ENCODE peak calls at places on chromosomes 2 and 18, in six cellular contexts. C is fibroblast of the aortic adventitia, S is PC-3, A is left lung, D is neural progenitor cell, B is transverse colon. L is an unnamed sample.

GRCh38 chr2:135773319-135773718 is 31.7 kb downstream of the UBXN4 start:
- DNase-seq in C (no peak), S (no peak), A (no peak), D (no peak), B (no peak), L (no peak)

GRCh38 chr2:46014911-46015654 is 282.1 kb upstream of the EPAS1 start:
- DNase-seq in C (peak; percentile 67), S (no peak), A (no peak), D (peak; percentile 56), B (no peak), L (no peak)

GRCh38 chr2:6308986-6309385 is 556.7 kb downstream of the CMPK2 start:
- DNase-seq in C (no peak), S (no peak), A (no peak), D (no peak), B (no peak), L (no peak)

GRCh38 chr2:188835821-188836220 is 138.4 kb upstream of the COL3A1 start:
- DNase-seq in C (no peak), S (no peak), A (peak; percentile 23), D (no peak), B (no peak), L (no peak)

GRCh38 chr2:128284037-128284441 is 34.6 kb downstream of the HS6ST1 start:
- DNase-seq in C (no peak), S (no peak), A (peak; percentile 60), D (no peak), B (no peak), L (no peak)

GRCh38 chr18:6891788-6892187 is 162.3 kb downstream of the ARHGAP28 start:
- DNase-seq in C (no peak), S (peak; percentile 69), A (no peak), D (no peak), B (no peak), L (no peak)

GRCh38 chr18:25180974-25181373 is 171.0 kb downstream of the ZNF521 start:
- DNase-seq in C (no peak), S (no peak), A (no peak), D (no peak), B (no peak), L (no peak)

GRCh38 chr2:128467321-128467901 is 148.7 kb upstream of the HS6ST1 start:
- DNase-seq in C (no peak), S (no peak), A (no peak), D (peak; percentile 0), B (no peak), L (no peak)

GRCh38 chr2:20590704-20591515 is 60.0 kb downstream of the HS1BP3 start:
- DNase-seq in C (no peak), S (no peak), A (peak; percentile 50), D (no peak), B (peak; percentile 6), L (no peak)

GRCh38 chr2:205130111-205130829 is 552.0 kb upstream of the NRP2 start:
- DNase-seq in C (no peak), S (no peak), A (no peak), D (no peak), B (no peak), L (no peak)

GRCh38 chr2:1849450-1849849 is 105.1 kb upstream of the PXDN start:
- DNase-seq in C (no peak), S (no peak), A (no peak), D (no peak), B (no peak), L (no peak)

GRCh38 chr2:203534486-203535077 is 519 bp downstream of the RAPH1 start:
- DNase-seq in C (no peak), S (peak; percentile 12), A (no peak), D (no peak), B (peak; percentile 47), L (no peak)

GRCh38 chr18:61980355-61980754 is 87.5 kb upstream of the RNF152 start:
- DNase-seq in C (peak; percentile 31), S (no peak), A (no peak), D (no peak), B (no peak), L (no peak)

GRCh38 chr18:10526211-10526949 is 553 bp downstream of the NAPG start:
- DNase-seq in C (no peak), S (peak; percentile 48), A (peak; percentile 92), D (peak; percentile 77), B (peak; percentile 58), L (no peak)

GRCh38 chr2:8447610-8448221 is 234.1 kb upstream of the ID2 start:
- DNase-seq in C (peak; percentile 16), S (peak; percentile 94), A (no peak), D (no peak), B (no peak), L (no peak)

GRCh38 chr2:144776766-144777165 is 256.8 kb upstream of the ZEB2 start:
- DNase-seq in C (peak; percentile 4), S (no peak), A (no peak), D (no peak), B (no peak), L (no peak)

GRCh38 chr2:120949027-120949956 is 213.6 kb downstream of the GLI2 start:
- DNase-seq in C (no peak), S (peak; percentile 29), A (no peak), D (no peak), B (no peak), L (no peak)

GRCh38 chr2:73295751-73296400 is 2.5 kb upstream of the EGR4 start:
- DNase-seq in C (no peak), S (peak; percentile 60), A (no peak), D (no peak), B (no peak), L (no peak)

GRCh38 chr2:105379741-105380186 is 19.1 kb downstream of the FHL2 start:
- DNase-seq in C (no peak), S (peak; percentile 60), A (no peak), D (no peak), B (no peak), L (no peak)

GRCh38 chr2:43266692-43267091 is 40.3 kb upstream of the ZFP36L2 start:
- DNase-seq in C (no peak), S (no peak), A (peak; percentile 84), D (no peak), B (peak; percentile 43), L (no peak)

GRCh38 chr2:113208995-113209868 is 35.5 kb downstream of the PSD4 start:
- DNase-seq in C (peak; percentile 22), S (no peak), A (no peak), D (no peak), B (no peak), L (no peak)

GRCh38 chr18:1668284-1668683 is 763.6 kb downstream of the ADCYAP1 start:
- DNase-seq in C (no peak), S (no peak), A (no peak), D (no peak), B (no peak), L (no peak)

DNA sequence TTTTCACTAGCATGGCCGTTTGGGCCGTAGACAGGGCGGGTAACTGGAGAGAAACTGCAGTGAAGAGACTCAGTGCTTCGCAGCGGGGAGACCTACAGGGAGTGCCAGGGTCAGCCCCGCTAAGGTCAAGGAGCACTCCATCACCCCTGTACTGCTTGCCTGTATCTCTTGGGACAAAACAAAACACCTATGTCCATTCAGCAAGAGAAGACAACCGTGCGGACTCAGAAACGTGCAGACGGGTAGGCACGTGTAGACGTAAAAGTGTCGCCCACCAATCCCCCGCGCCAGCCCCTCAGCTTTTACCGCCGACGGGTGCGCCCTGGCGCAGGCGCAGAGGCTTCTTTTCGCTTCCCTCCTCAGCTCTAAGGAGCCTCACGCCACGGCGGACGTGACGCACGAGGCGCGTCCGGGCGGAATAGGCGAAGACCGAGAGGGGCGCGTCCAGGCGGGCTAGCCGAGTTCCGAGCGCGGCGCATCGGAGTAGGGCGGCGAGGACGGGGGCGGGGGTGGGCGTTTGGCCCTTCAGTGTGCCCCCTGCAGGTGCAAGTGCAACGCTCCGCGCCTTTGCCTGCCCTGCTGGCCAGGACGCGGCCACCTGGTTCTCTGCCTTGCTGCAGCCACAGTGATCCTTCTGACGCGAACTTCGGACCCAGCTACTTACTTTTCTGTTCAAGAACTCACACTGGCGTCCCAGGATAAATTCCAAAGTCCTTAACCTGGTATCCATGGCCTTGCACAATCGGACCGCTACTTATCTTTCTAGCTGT is 3.3 kb upstream of the SOS1 start:
- DNase-seq in C (peak; percentile 93), S (peak; percentile 98), A (peak; percentile 100), D (peak; percentile 100), B (peak; percentile 96), L (peak; percentile 89)
- H3K4me3 ChIP-seq in C (peak overlapping the region; percentile 97), S (peak overlapping the region; percentile 73), A (peak overlapping the region; percentile 72), D (peak overlapping the region; percentile 62), B (peak overlapping the region; percentile 60), L (peak overlapping the region; percentile 77)

DNA sequence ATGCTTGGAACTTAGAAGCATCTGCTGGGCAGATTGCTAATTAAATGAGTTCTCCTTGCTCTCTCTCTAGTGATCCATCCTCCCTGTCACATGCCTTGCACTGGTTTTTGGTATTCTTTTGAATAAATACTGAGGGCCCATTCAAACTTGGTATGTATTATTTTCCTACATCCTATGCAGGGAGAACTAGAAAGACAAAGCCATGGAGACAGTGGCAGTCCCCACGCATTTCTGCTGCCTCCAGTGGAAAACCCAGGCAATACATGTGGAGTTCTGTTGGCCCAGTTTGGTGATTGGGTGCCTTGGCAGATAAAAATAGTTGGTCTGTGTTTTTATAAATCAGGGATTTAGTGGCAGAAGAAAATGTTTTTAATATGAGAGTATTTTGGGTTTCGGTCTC is 68.7 kb downstream of the DIS3L2 start:
- DNase-seq in C (no peak), S (peak; percentile 10), A (no peak), D (no peak), B (no peak), L (no peak)
- TF ChIP-seq CTCF in C (peak; percentile 18), S (peak; percentile 48), A (no peak), D (peak; percentile 41), B (peak; percentile 9), L (peak; percentile 20)

GRCh38 chr2:240586198-240586918 is at the start of gene CAPN10:
- DNase-seq in C (peak; percentile 92), S (peak; percentile 94), A (peak; percentile 99), D (peak; percentile 99), B (peak; percentile 99), L (peak; percentile 85)

GRCh38 chr2:240589381-240589780 is 2.8 kb downstream of the CAPN10 start:
- DNase-seq in C (no peak), S (no peak), A (peak; percentile 45), D (no peak), B (no peak), L (no peak)

GRCh38 chr2:240588669-240589068 is 2.1 kb downstream of the CAPN10 start:
- DNase-seq in C (no peak), S (no peak), A (no peak), D (no peak), B (no peak), L (no peak)

GRCh38 chr2:240586919-240587800 is 626 bp downstream of the CAPN10 start:
- DNase-seq in C (no peak), S (peak; percentile 51), A (peak; percentile 85), D (peak; percentile 82), B (peak; percentile 65), L (no peak)

GRCh38 chr2:240588006-240588655 is 1.6 kb downstream of the CAPN10 start:
- DNase-seq in C (no peak), S (no peak), A (no peak), D (no peak), B (no peak), L (no peak)
- H3K4me3 ChIP-seq in C (peak overlapping the region; percentile 99), S (peak overlapping the region; percentile 93), A (peak overlapping the region; percentile 96), D (peak overlapping the region; percentile 90), B (no peak overlapping the region), L (peak overlapping the region; percentile 84)

DNA sequence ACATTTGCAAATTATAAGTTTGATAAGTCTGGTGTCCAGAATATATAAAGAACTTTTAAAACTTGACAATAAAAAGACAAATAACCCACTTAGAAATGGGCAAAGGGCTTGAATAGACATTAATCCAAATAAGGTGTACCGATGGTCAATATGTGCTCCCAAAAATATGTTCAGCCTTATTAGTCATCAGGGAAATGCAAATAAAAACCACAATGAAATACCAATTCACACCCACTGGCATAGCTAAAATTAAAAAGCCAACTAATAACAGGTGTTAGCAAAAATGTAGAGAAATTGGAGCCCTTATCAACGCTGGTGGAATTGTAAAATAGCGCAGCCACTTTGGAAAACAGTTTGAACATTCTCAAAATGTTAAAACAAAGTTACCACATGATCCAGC is 79.0 kb upstream of the SCG2 start:
- DNase-seq in C (no peak), S (no peak), A (no peak), D (no peak), B (no peak), L (no peak)
- TF ChIP-seq CTCF in C (no peak), S (no peak), A (no peak), D (no peak), B (no peak), L (no peak)